ENCODE peak calls at places on chromosomes 7 and 10, in six cellular contexts. B is H9, F is mesenchymal stem cell, D is IMR-90, J is neuronal stem cell, G is H1. M is an unnamed sample.

GRCh38 chr7:102089175-102090098 is 197.2 kb upstream of the SH2B2 start:
- DNase-seq in J (no peak), B (no peak), G (no peak), D (no peak), F (peak), M (no peak)

GRCh38 chr10:34235164-34235832 is 579.8 kb downstream of the PARD3 start:
- DNase-seq in F (peak), G (no peak), J (no peak), B (no peak), D (peak), M (no peak)

GRCh38 chr10:74432841-74433594 is 282.0 kb downstream of the ADK start:
- DNase-seq in F (peak), D (peak), G (no peak), B (no peak), J (no peak), M (peak)

GRCh38 chr7:98826811-98827231 is 43.0 kb downstream of the TMEM130 start:
- DNase-seq in B (peak), F (no peak), J (no peak), D (no peak), G (no peak), M (no peak)

GRCh38 chr7:85714182-85714581 is 527.3 kb upstream of the SEMA3D start:
- DNase-seq in F (no peak), G (no peak), D (no peak), B (no peak), J (no peak), M (no peak)

GRCh38 chr10:104449402-104449801 is 95.8 kb downstream of the CFAP58 start:
- DNase-seq in G (no peak), B (no peak), F (no peak), D (peak), J (no peak), M (no peak)

GRCh38 chr10:13483073-13483472 is 45.7 kb downstream of the BEND7 start:
- DNase-seq in F (no peak), J (no peak), G (no peak), D (no peak), B (no peak), M (no peak)

GRCh38 chr7:49245062-49245461 is 320.7 kb downstream of the CDC14C start:
- DNase-seq in F (no peak), G (no peak), B (peak), J (no peak), D (no peak), M (peak)

GRCh38 chr10:11684717-11685645 is 57.2 kb upstream of the ECHDC3 start:
- DNase-seq in G (peak), J (no peak), F (peak), D (peak), B (peak), M (peak)

GRCh38 chr7:112341464-112341863 is 108.8 kb upstream of the IFRD1 start:
- DNase-seq in J (no peak), F (no peak), G (no peak), B (no peak), D (no peak), M (no peak)

GRCh38 chr7:115191506-115191905 is 269.6 kb downstream of the MDFIC start:
- DNase-seq in B (no peak), D (peak), G (no peak), F (peak), J (no peak), M (no peak)

GRCh38 chr10:9615179-9615578 is 1402.5 kb upstream of the CELF2 start:
- DNase-seq in J (no peak), D (peak), G (no peak), F (no peak), B (no peak), M (no peak)

GRCh38 chr10:44261296-44261695 is 123.6 kb downstream of the CXCL12 start:
- DNase-seq in D (no peak), F (no peak), J (no peak), G (no peak), B (no peak), M (no peak)

GRCh38 chr10:44258460-44259089 is 126.3 kb downstream of the CXCL12 start:
- DNase-seq in D (no peak), F (no peak), J (no peak), G (no peak), B (no peak), M (peak)

GRCh38 chr10:44258019-44258418 is 126.9 kb downstream of the CXCL12 start:
- DNase-seq in J (no peak), B (peak), F (no peak), D (no peak), G (no peak), M (peak)

GRCh38 chr10:44260286-44260928 is 124.5 kb downstream of the CXCL12 start:
- DNase-seq in F (no peak), D (no peak), J (no peak), B (no peak), G (no peak), M (no peak)

DNA sequence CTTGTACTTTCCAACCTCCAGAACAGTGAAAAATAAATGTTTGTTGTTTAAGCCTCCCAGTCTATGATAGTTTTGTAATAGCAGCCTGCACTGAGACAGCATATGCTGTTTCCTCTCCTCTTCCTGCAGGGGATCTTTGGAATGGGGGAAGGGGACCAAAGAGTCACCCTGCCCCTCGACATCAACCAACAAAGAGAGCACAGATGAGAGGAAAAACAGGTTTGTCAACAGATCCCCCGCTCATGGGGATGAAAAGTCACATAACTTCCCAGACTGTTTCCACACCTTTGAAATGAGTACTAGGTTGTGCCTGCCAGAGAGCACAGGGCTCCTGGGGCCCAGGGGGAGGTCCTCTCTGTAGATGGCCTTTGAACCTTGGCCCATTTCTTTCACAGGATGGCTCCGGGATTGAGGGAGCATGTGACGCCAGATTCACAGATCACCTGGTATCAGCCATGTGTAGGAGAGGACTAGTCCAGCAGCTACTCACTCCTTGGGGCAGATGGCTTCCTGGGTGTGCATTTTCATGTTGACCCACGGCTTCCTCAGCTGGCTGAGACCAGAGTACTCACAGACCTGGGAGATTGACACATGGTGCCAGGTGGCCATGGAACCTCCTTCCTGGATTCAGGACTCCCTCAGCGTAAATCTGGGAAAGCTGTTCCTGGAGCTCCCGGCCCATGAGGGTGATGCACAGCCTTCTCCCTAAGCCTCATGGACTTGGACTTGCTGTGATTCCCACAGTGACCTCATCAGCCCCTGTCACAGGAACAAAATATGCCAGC is 125.6 kb downstream of the CXCL12 start:
- DNase-seq in B (no peak), G (no peak), J (no peak), F (no peak), D (no peak), M (peak)
- H4K8ac ChIP-seq in B (no peak), G (peak), J (no peak), F (no peak), D (no peak), M (no peak)

GRCh38 chr7:131889572-131890150 is 333.2 kb upstream of the PODXL start:
- DNase-seq in J (no peak), B (no peak), G (no peak), F (no peak), D (no peak), M (no peak)
- H2BK15ac ChIP-seq in J (no peak), B (no peak), G (no peak), F (no peak), D (no peak), M (no peak)

GRCh38 chr7:141478845-141479244 is 72.4 kb upstream of the AGK start:
- DNase-seq in D (no peak), B (no peak), F (no peak), J (no peak), G (no peak), M (no peak)
- H4K8ac ChIP-seq in D (no peak), B (no peak), F (no peak), J (no peak), G (no peak), M (no peak)

GRCh38 chr7:140463111-140463510 is 16.2 kb downstream of the MKRN1 start:
- DNase-seq in B (no peak), G (no peak), F (no peak), D (no peak), J (no peak), M (no peak)
- H2BK15ac ChIP-seq in B (no peak), G (no peak), F (no peak), D (no peak), J (no peak), M (no peak)

GRCh38 chr7:134593530-134594392 is 44.9 kb downstream of the AKR1B15 start:
- DNase-seq in B (no peak), F (peak), G (no peak), J (no peak), D (peak), M (peak)
- H4K8ac ChIP-seq in B (no peak), F (no peak), G (no peak), J (no peak), D (peak), M (no peak)

GRCh38 chr10:28155726-28156125 is 147.1 kb downstream of the MPP7 start:
- DNase-seq in D (no peak), G (no peak), B (no peak), F (no peak), J (no peak), M (peak)

GRCh38 chr10:28149760-28150159 is 150.9 kb upstream of the ODAD2 start:
- DNase-seq in J (no peak), B (no peak), F (no peak), G (no peak), D (no peak), M (no peak)

GRCh38 chr10:28147706-28148105 is 148.8 kb upstream of the ODAD2 start:
- DNase-seq in D (no peak), B (no peak), F (no peak), G (no peak), J (no peak), M (no peak)

GRCh38 chr10:28157379-28157778 is 145.5 kb downstream of the MPP7 start:
- DNase-seq in F (no peak), G (no peak), D (no peak), B (no peak), J (no peak), M (no peak)

GRCh38 chr10:28151636-28152035 is 151.2 kb downstream of the MPP7 start:
- DNase-seq in D (no peak), F (no peak), J (no peak), G (no peak), B (no peak), M (no peak)
- H2BK15ac ChIP-seq in D (no peak), F (no peak), J (no peak), G (no peak), B (no peak), M (no peak)

DNA sequence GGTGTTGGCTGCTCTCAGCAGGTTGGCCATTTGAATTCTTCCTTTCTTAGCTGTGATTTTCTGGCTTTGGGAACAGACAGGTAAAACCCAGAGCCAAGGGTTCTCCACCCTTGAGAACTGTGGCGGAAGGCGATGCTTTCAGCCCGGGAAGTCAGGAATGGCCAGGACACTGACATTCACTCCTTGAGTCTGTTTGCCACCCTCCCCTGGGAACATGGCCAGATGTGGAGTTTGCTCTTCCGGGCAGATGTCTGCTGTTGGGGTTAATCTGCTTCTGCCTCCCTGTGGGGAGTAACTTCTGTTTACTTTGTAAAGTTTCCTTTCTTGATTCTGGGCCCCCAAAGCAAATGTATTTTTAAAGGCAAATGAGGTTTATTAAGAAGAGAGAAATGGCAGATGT is 17.7 kb downstream of the GATA3 start:
- DNase-seq in F (no peak), D (no peak), J (no peak), B (no peak), G (no peak), M (peak)
- H4K8ac ChIP-seq in F (no peak), D (no peak), J (no peak), B (no peak), G (no peak), M (no peak)

GRCh38 chr10:29081971-29082699 is 206.7 kb upstream of the LYZL1 start:
- DNase-seq in G (no peak), D (no peak), F (no peak), J (no peak), B (no peak), M (no peak)

GRCh38 chr10:29081231-29081630 is 207.6 kb upstream of the LYZL1 start:
- DNase-seq in B (no peak), G (no peak), J (no peak), F (no peak), D (no peak), M (no peak)

GRCh38 chr10:29084908-29085307 is 204.0 kb upstream of the LYZL1 start:
- DNase-seq in B (no peak), F (no peak), J (no peak), G (no peak), D (no peak), M (no peak)

GRCh38 chr10:29083096-29083495 is 205.8 kb upstream of the LYZL1 start:
- DNase-seq in D (no peak), J (no peak), B (no peak), F (no peak), G (no peak), M (no peak)

GRCh38 chr10:29078919-29079318 is 210.0 kb upstream of the LYZL1 start:
- DNase-seq in B (no peak), G (no peak), D (no peak), F (no peak), J (no peak), M (peak)
- H2BK15ac ChIP-seq in B (no peak), G (no peak), D (no peak), F (no peak), J (no peak), M (no peak)

GRCh38 chr7:73823257-73823656 is 7.5 kb upstream of the CLDN4 start:
- DNase-seq in G (no peak), D (no peak), B (no peak), F (no peak), J (no peak), M (no peak)
- H4K8ac ChIP-seq in G (no peak), D (peak), B (no peak), F (no peak), J (no peak), M (no peak)